ENCODE peak calls at places on chromosomes 16 and 17, in nine cellular contexts. O, X, J, M, N, H, Z, I and D are unnamed samples.

GRCh38 chr16:87426423-87427215 is 34.5 kb downstream of the MAP1LC3B start:
- DNase-seq in M (peak; percentile 31), N (no peak), O (no peak), X (no peak), I (no peak), H (no peak), J (no peak), Z (no peak), D (no peak)

GRCh38 chr17:16491703-16492612 is at the start of gene LRRC75A:
- DNase-seq in N (peak; percentile 80), I (no peak), O (peak; percentile 41), X (peak; percentile 33), Z (peak; percentile 49), H (no peak), J (peak; percentile 54), M (peak; percentile 97), D (peak; percentile 47)

GRCh38 chr16:54265558-54266213 is 20.9 kb downstream of the IRX3 start:
- DNase-seq in J (peak; percentile 80), O (no peak), X (no peak), Z (no peak), M (no peak), I (no peak), N (no peak), H (no peak), D (no peak)

GRCh38 chr16:84548508-84548907 is 44.0 kb upstream of the MEAK7 start:
- DNase-seq in X (no peak), J (peak; percentile 9), H (no peak), O (no peak), Z (no peak), I (no peak), M (no peak), N (no peak), D (no peak)

GRCh38 chr16:67932462-67932840 is 789 bp upstream of the CTRL start:
- DNase-seq in H (no peak), J (no peak), X (no peak), N (no peak), O (no peak), I (no peak), Z (no peak), M (peak; percentile 25), D (no peak)

GRCh38 chr16:73185737-73186136 is 137.8 kb upstream of the ZFHX3 start:
- DNase-seq in O (no peak), X (no peak), M (no peak), H (no peak), Z (no peak), J (no peak), N (no peak), I (no peak), D (no peak)

GRCh38 chr17:19973146-19973545 is 4.5 kb downstream of the AKAP10 start:
- DNase-seq in X (no peak), J (no peak), Z (no peak), N (no peak), M (no peak), H (no peak), O (no peak), I (no peak), D (no peak)

GRCh38 chr17:82380860-82381702 is 9.5 kb downstream of the UTS2R start:
- DNase-seq in X (no peak), Z (no peak), N (no peak), J (peak; percentile 7), M (peak; percentile 77), I (no peak), H (peak; percentile 64), O (no peak), D (no peak)

GRCh38 chr17:81644976-81645952 is 8.3 kb downstream of the TSPAN10 start:
- DNase-seq in X (no peak), J (no peak), M (peak; percentile 86), H (no peak), I (no peak), Z (no peak), O (no peak), N (no peak), D (no peak)

GRCh38 chr16:53922805-53923645 is 219.1 kb downstream of the FTO start:
- DNase-seq in O (no peak), N (no peak), Z (no peak), X (no peak), H (no peak), M (peak; percentile 17), J (no peak), I (no peak), D (no peak)

GRCh38 chr16:55324491-55325447 is 766 bp downstream of the IRX6 start:
- DNase-seq in Z (no peak), X (no peak), H (no peak), J (peak; percentile 73), I (no peak), M (peak; percentile 84), O (no peak), N (peak; percentile 74), D (no peak)

GRCh38 chr16:55322327-55322726 is 1.7 kb upstream of the IRX6 start:
- DNase-seq in X (no peak), J (no peak), H (no peak), I (no peak), Z (no peak), M (no peak), O (no peak), N (no peak), D (no peak)

GRCh38 chr16:55326261-55326802 is 2.3 kb downstream of the IRX6 start:
- DNase-seq in X (no peak), I (no peak), O (no peak), H (no peak), M (no peak), J (no peak), Z (no peak), N (no peak), D (no peak)

GRCh38 chr16:55325458-55326109 is 1.6 kb downstream of the IRX6 start:
- DNase-seq in M (no peak), J (no peak), X (no peak), O (no peak), H (no peak), I (no peak), Z (no peak), N (no peak), D (no peak)

DNA sequence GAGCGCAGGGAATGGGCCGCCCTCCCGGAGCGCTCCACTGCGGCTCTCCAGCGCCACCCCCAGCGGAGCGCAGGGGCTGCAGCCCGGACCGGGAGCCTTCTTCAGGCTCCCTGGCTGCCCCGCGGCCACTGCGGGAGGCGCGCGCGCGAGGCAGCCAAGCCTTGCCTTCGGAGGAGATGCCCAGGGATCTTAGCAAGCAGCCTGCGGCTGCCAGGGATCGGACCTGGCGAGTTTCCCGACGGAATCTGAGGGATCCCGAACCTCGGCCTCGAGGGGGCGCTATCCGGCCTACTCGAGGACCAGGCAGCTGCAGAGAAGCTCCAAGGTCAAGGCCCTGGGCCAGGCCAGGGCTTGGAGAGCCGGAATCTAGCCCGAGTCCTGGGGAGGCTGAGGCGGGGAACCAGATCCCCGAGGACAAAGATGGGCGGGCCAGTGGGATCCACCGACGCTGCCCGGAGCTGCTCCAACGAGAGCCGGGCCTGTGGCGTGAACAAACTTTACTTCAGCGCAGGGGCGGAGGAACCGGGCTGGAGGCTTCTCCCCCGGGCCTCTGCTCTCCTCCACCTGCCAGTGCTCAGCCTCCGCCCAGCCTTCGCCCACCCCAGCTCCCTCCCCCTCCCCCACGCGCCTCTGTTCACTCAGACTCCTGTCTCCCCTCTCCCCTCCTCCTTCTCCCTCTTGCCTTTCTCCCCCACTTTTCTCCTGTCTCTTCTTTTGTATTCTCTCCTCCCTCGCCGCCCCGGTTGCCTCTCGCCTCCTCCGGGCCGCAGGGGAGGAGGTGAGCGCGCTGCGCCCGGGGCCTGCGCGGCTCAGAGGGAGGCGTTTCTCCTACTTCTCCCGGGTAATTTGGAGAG is at the start of gene IRX6:
- DNase-seq in N (peak; percentile 91), I (no peak), Z (peak; percentile 51), O (peak; percentile 7), M (peak; percentile 87), J (peak; percentile 91), X (no peak), H (no peak), D (no peak)
- H3K4me3 ChIP-seq in N (peak within 1 kb of the TSS; percentile 45), I (peak within 1 kb of the TSS; percentile 4), Z (peak within 1 kb of the TSS; percentile 60), O (no peak within 1 kb of the TSS), M (peak within 1 kb of the TSS; percentile 28), J (peak within 1 kb of the TSS; percentile 30), X (no peak within 1 kb of the TSS), H (no peak within 1 kb of the TSS), D (no peak within 1 kb of the TSS)

DNA sequence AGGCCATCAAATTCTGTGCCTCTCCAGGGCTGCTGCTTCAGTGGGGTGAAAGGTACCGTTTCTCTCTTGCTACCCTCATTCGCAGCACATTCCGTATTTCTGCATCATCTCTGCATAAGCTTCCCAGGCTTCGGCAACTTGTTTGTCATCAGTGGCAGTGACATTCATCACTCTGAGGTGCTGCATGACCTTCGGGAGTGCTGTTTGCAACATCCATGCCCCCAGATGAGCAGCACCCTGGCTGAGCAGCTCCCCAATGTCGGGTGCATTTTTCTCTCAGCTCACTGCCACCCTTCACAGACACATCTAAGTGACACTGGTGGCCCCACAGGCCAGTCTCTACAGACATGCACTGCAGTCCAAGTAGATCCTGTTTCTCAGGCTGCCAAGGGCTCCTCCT is 3.8 kb downstream of the CREBBP start:
- DNase-seq in X (no peak), H (no peak), M (no peak), J (peak; percentile 36), O (peak; percentile 22), Z (no peak), N (no peak), I (no peak), D (no peak)
- H3K4me3 ChIP-seq in X (no peak overlapping the region), H (peak overlapping the region; percentile 32), M (no peak overlapping the region), J (no peak overlapping the region), O (no peak overlapping the region), Z (peak overlapping the region; percentile 34), N (no peak overlapping the region), I (no peak overlapping the region), D (no peak overlapping the region)

GRCh38 chr16:49883111-49883829 is 27.4 kb upstream of the ZNF423 start:
- DNase-seq in H (no peak), N (no peak), J (no peak), O (no peak), M (no peak), I (no peak), X (no peak), Z (no peak), D (no peak)

GRCh38 chr16:49884033-49884707 is 28.3 kb upstream of the ZNF423 start:
- DNase-seq in X (no peak), H (peak; percentile 8), Z (no peak), I (no peak), J (no peak), M (peak; percentile 49), N (no peak), O (no peak), D (no peak)

GRCh38 chr16:49876716-49877129 is 20.8 kb upstream of the ZNF423 start:
- DNase-seq in I (no peak), Z (peak; percentile 72), O (no peak), N (peak; percentile 83), X (no peak), H (no peak), J (peak; percentile 81), M (peak; percentile 98), D (no peak)

GRCh38 chr16:49886554-49887121 is 30.7 kb upstream of the ZNF423 start:
- DNase-seq in I (no peak), M (peak; percentile 54), Z (no peak), N (no peak), H (no peak), O (no peak), X (no peak), J (no peak), D (no peak)

GRCh38 chr16:49881890-49882289 is 26.0 kb upstream of the ZNF423 start:
- DNase-seq in Z (no peak), J (no peak), M (no peak), I (no peak), X (no peak), H (no peak), N (no peak), O (no peak), D (no peak)
- H3K4me3 ChIP-seq in Z (no peak overlapping the region), J (no peak overlapping the region), M (no peak overlapping the region), I (no peak overlapping the region), X (no peak overlapping the region), H (no peak overlapping the region), N (no peak overlapping the region), O (no peak overlapping the region), D (no peak overlapping the region)

GRCh38 chr16:24745791-24746190 is 16.3 kb downstream of the TNRC6A start:
- DNase-seq in N (no peak), H (no peak), O (no peak), I (no peak), X (no peak), J (no peak), Z (no peak), M (no peak), D (no peak)
- H3K4me3 ChIP-seq in N (no peak overlapping the region), H (no peak overlapping the region), O (no peak overlapping the region), I (no peak overlapping the region), X (no peak overlapping the region), J (no peak overlapping the region), Z (no peak overlapping the region), M (no peak overlapping the region), D (no peak overlapping the region)